ENCODE peak calls at places on chromosomes 11 and 22, in six cellular contexts. R is non-pigmented ciliary epithelial cell, M is NCI-H524, L is choroid plexus epithelial cell, F is fibroblast of villous mesenchyme, I is neural progenitor cell. Y is an unnamed sample.

GRCh38 chr22:37370306-37370979 is 56.8 kb downstream of the ELFN2 start:
- DNase-seq in R (no peak), M (peak), L (no peak), F (no peak), I (no peak), Y (no peak)

GRCh38 chr11:115066111-115066660 is 387.9 kb downstream of the NXPE2 start:
- DNase-seq in R (no peak), M (no peak), L (no peak), F (no peak), I (no peak), Y (no peak)

GRCh38 chr11:100515087-100515486 is 172.0 kb upstream of the ARHGAP42 start:
- DNase-seq in R (peak), M (no peak), L (peak), F (peak), I (peak), Y (peak)

GRCh38 chr11:12330491-12331231 is 46.7 kb upstream of the PARVA start:
- DNase-seq in R (no peak), M (peak), L (no peak), F (peak), I (peak), Y (no peak)

GRCh38 chr11:126181939-126182730 is 29.3 kb downstream of the RPUSD4 start:
- DNase-seq in R (no peak), M (no peak), L (no peak), F (no peak), I (no peak), Y (no peak)

GRCh38 chr11:66335531-66336233 is 552 bp downstream of the RIN1 start:
- DNase-seq in R (no peak), M (no peak), L (peak), F (peak), I (peak), Y (peak)

GRCh38 chr11:124535552-124536232 is 7.8 kb downstream of the OR8B12 start:
- DNase-seq in R (no peak), M (no peak), L (peak), F (peak), I (no peak), Y (peak)

GRCh38 chr11:65208785-65209710 is 27.3 kb downstream of the CAPN1 start:
- DNase-seq in R (no peak), M (no peak), L (no peak), F (no peak), I (no peak), Y (no peak)

GRCh38 chr22:16824718-16825687 is at the start of gene XKR3:
- DNase-seq in R (no peak), M (no peak), L (no peak), F (no peak), I (no peak), Y (no peak)

GRCh38 chr22:40216041-40216756 is 38.5 kb downstream of the TNRC6B start:
- DNase-seq in R (no peak), M (no peak), L (no peak), F (no peak), I (no peak), Y (no peak)

GRCh38 chr11:129576652-129577051 is 201.0 kb downstream of the BARX2 start:
- DNase-seq in R (no peak), M (no peak), L (no peak), F (no peak), I (no peak), Y (no peak)

GRCh38 chr11:117936973-117937372 is 7.8 kb upstream of the TMPRSS13 start:
- DNase-seq in R (no peak), M (no peak), L (no peak), F (no peak), I (no peak), Y (no peak)

GRCh38 chr11:61021661-61022212 is 50.3 kb downstream of the CD6 start:
- DNase-seq in R (no peak), M (no peak), L (no peak), F (no peak), I (peak), Y (no peak)

GRCh38 chr11:118938491-118939411 is 13.0 kb upstream of the BCL9L start:
- DNase-seq in R (no peak), M (no peak), L (peak), F (no peak), I (no peak), Y (peak)

GRCh38 chr11:93775289-93775688 is 8.8 kb upstream of the MED17 start:
- DNase-seq in R (no peak), M (no peak), L (peak), F (no peak), I (peak), Y (peak)

GRCh38 chr11:11786771-11787170 is 55.0 kb upstream of the USP47 start:
- DNase-seq in R (no peak), M (peak), L (peak), F (peak), I (peak), Y (peak)

GRCh38 chr22:50306753-50307749 is at the start of gene PLXNB2:
- DNase-seq in R (no peak), M (peak), L (peak), F (peak), I (peak), Y (peak)

GRCh38 chr11:64545605-64546004 is 45.4 kb upstream of the SLC22A12 start:
- DNase-seq in R (no peak), M (no peak), L (peak), F (peak), I (no peak), Y (peak)

GRCh38 chr11:71164621-71165020 is 87.8 kb downstream of the SHANK2 start:
- DNase-seq in R (no peak), M (no peak), L (no peak), F (no peak), I (no peak), Y (no peak)

Y was measured in fibroblast of pulmonary artery.